ENCODE peak calls at places on chromosomes 2 and 18, in four cellular contexts. D is sigmoid colon, W is GM12878, S is GM23338. H is an unnamed sample. For H3K27me3, the result is how much of the 10 kb centered on the place peaks cover.

GRCh38 chr2:210502997-210503621 is 26.6 kb upstream of the LANCL1 start:
- DNase-seq in S (peak), D (no peak), W (no peak), H (no peak)

GRCh38 chr2:206063635-206064034 is 22.3 kb downstream of the INO80D start:
- DNase-seq in W (no peak), D (no peak), S (no peak), H (no peak)

GRCh38 chr2:183112575-183112974 is 11.7 kb upstream of the NUP35 start:
- DNase-seq in D (no peak), W (no peak), S (no peak), H (no peak)

GRCh38 chr2:8090748-8091700 is 590.8 kb upstream of the ID2 start:
- DNase-seq in D (peak), S (no peak), W (peak), H (peak)

GRCh38 chr2:82027901-82028570 is 1723.5 kb upstream of the LRRTM1 start:
- DNase-seq in W (no peak), S (no peak), D (no peak), H (no peak)

GRCh38 chr2:2828774-2829368 is 497.8 kb upstream of the MYT1L start:
- DNase-seq in D (no peak), W (no peak), S (no peak), H (no peak)

GRCh38 chr18:79493801-79494211 is 98.1 kb downstream of the NFATC1 start:
- DNase-seq in S (no peak), W (no peak), D (peak), H (peak)

GRCh38 chr2:28411956-28412609 is 19.4 kb downstream of the FOSL2 start:
- DNase-seq in S (no peak), W (no peak), D (peak), H (no peak)

GRCh38 chr2:136305517-136306192 is 187.7 kb upstream of the CXCR4 start:
- DNase-seq in W (no peak), D (no peak), S (no peak), H (no peak)

GRCh38 chr2:57291209-57291608 is 755.4 kb upstream of the VRK2 start:
- DNase-seq in W (no peak), S (no peak), D (no peak), H (no peak)

GRCh38 chr2:202442882-202443281 is 66.8 kb downstream of the BMPR2 start:
- DNase-seq in D (no peak), S (no peak), W (no peak), H (no peak)

GRCh38 chr18:66722671-66723070 is 118.8 kb upstream of the CDH19 start:
- DNase-seq in S (no peak), W (no peak), D (no peak), H (no peak)

GRCh38 chr2:46142546-46143329 is 154.5 kb upstream of the EPAS1 start:
- DNase-seq in D (peak), S (no peak), W (no peak), H (no peak)

GRCh38 chr2:154551649-154552048 is 146.8 kb upstream of the KCNJ3 start:
- DNase-seq in S (no peak), D (no peak), W (no peak), H (no peak)

GRCh38 chr2:10934979-10935350 is 23.2 kb downstream of the KCNF1 start:
- DNase-seq in S (no peak), W (no peak), D (no peak), H (no peak)

GRCh38 chr2:127043367-127044164 is 63.4 kb downstream of the BIN1 start:
- DNase-seq in D (peak), W (no peak), S (peak), H (no peak)

GRCh38 chr2:134375935-134376334 is 122.1 kb downstream of the MGAT5 start:
- DNase-seq in S (peak), W (no peak), D (peak), H (no peak)

GRCh38 chr2:49351531-49351930 is 197.2 kb upstream of the FSHR start:
- DNase-seq in S (peak), W (no peak), D (no peak), H (no peak)

GRCh38 chr2:9552491-9553178 is 3.0 kb downstream of the ADAM17 start:
- DNase-seq in D (no peak), S (no peak), W (no peak), H (no peak)

GRCh38 chr2:33085646-33086045 is 138.9 kb downstream of the LTBP1 start:
- DNase-seq in D (no peak), S (no peak), W (no peak), H (no peak)

GRCh38 chr2:223928113-223929006 is 16.8 kb downstream of the WDFY1 start:
- DNase-seq in S (no peak), W (no peak), D (no peak), H (no peak)

GRCh38 chr18:46456691-46457090 is 200.3 kb downstream of the LOXHD1 start:
- DNase-seq in W (no peak), S (no peak), D (no peak), H (no peak)

GRCh38 chr2:26469092-26469710 is 8.7 kb downstream of the OTOF start:
- DNase-seq in D (no peak), S (peak), W (peak), H (peak)

GRCh38 chr18:76494181-76494540 is 881 bp downstream of the ZNF516 start:
- DNase-seq in S (peak), D (no peak), W (no peak), H (no peak)

GRCh38 chr2:188316791-188317423 is 25.2 kb downstream of the GULP1 start:
- DNase-seq in D (no peak), S (no peak), W (no peak), H (no peak)

GRCh38 chr2:143282684-143283083 is 153.5 kb downstream of the ARHGAP15 start:
- DNase-seq in D (no peak), S (peak), W (no peak), H (no peak)

GRCh38 chr2:128734521-128735295 is 416.0 kb upstream of the HS6ST1 start:
- DNase-seq in D (no peak), W (no peak), S (peak), H (peak)

GRCh38 chr18:26863122-26863879 is 2.2 kb downstream of the AQP4 start:
- DNase-seq in S (peak), W (no peak), D (peak), H (peak)

GRCh38 chr2:160157861-160158813 is 41.9 kb downstream of the ITGB6 start:
- DNase-seq in W (no peak), S (no peak), D (no peak), H (no peak)

GRCh38 chr2:54704688-54705605 is 18.5 kb upstream of the EML6 start:
- DNase-seq in S (peak), W (no peak), D (no peak), H (no peak)

GRCh38 chr18:56139792-56140254 is 498.6 kb downstream of the TXNL1 start:
- DNase-seq in W (no peak), S (no peak), D (no peak), H (no peak)

GRCh38 chr18:51342815-51343214 is 145.3 kb upstream of the MEX3C start:
- DNase-seq in S (no peak), D (no peak), W (no peak), H (no peak)

GRCh38 chr2:88698027-88698413 is 6.5 kb downstream of the RPIA start:
- DNase-seq in S (no peak), W (no peak), D (no peak), H (no peak)

DNA sequence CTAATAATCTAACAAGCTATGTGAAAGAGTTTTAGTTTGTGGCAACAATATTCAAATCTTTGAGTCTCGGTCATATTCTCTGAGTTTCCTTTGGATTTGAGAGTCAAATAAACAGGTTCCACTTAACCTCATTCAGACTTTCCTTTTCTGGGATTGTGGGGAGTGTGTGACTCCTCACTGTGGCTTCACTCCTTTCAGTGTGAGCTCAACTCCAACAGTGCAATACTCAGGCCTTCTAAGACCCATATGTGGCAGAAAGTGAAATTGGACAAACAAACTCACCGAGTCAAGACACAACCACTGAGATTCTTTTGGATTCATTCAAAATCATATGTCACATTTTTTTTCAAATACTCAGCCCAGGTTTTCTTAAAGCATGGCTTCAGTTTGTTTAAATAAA is 25.4 kb downstream of the SLC9A4 start:
- DNase-seq in S (no peak), D (no peak), W (no peak), H (no peak)
- H3K27ac ChIP-seq in S (no peak), D (no peak), W (no peak), H (no peak)

GRCh38 chr2:219691551-219691950 is 64.1 kb downstream of the SLC4A3 start:
- DNase-seq in W (no peak), D (no peak), S (no peak), H (no peak)
- H3K4me3 ChIP-seq in W (no peak), D (no peak), S (no peak), H (no peak)

GRCh38 chr2:110957267-110957666 is 163.4 kb upstream of the BCL2L11 start:
- DNase-seq in S (no peak), W (no peak), D (no peak), H (no peak)

GRCh38 chr2:110958720-110959119 is 162.0 kb upstream of the BCL2L11 start:
- DNase-seq in W (no peak), D (no peak), S (no peak), H (no peak)

GRCh38 chr2:110959233-110959632 is 161.5 kb upstream of the BCL2L11 start:
- DNase-seq in W (no peak), D (no peak), S (no peak), H (no peak)

GRCh38 chr2:110960281-110960680 is 160.4 kb upstream of the BCL2L11 start:
- DNase-seq in D (no peak), W (no peak), S (no peak), H (no peak)

GRCh38 chr2:110961024-110961423 is 159.7 kb upstream of the BCL2L11 start:
- DNase-seq in W (no peak), S (no peak), D (no peak), H (no peak)
- H3K27me3 ChIP-seq in W (under half), S (under half), D (under half), H (under half)

GRCh38 chr2:19739256-19739655 is 162.5 kb downstream of the TTC32 start:
- DNase-seq in D (no peak), S (no peak), W (no peak), H (no peak)
- H3K27ac ChIP-seq in D (no peak), S (no peak), W (no peak), H (peak)

GRCh38 chr2:220673475-220673874 is 898.6 kb downstream of the EPHA4 start:
- DNase-seq in W (no peak), D (no peak), S (no peak), H (no peak)

GRCh38 chr2:220665108-220665471 is 907.0 kb downstream of the EPHA4 start:
- DNase-seq in W (no peak), D (no peak), S (no peak), H (no peak)

GRCh38 chr2:220674033-220674432 is 898.1 kb downstream of the EPHA4 start:
- DNase-seq in S (peak), D (no peak), W (peak), H (no peak)

GRCh38 chr2:220669324-220669723 is 902.8 kb downstream of the EPHA4 start:
- DNase-seq in S (no peak), D (no peak), W (no peak), H (no peak)

GRCh38 chr2:220670461-220670979 is 901.6 kb downstream of the EPHA4 start:
- DNase-seq in D (no peak), S (no peak), W (no peak), H (no peak)
- H3K4me3 ChIP-seq in D (no peak), S (no peak), W (no peak), H (no peak)

GRCh38 chr18:72869786-72870185 is 2.0 kb upstream of the NETO1 start:
- DNase-seq in W (no peak), S (peak), D (no peak), H (no peak)
- H3K27me3 ChIP-seq in W (under half), S (under half), D (under half), H (under half)

DNA sequence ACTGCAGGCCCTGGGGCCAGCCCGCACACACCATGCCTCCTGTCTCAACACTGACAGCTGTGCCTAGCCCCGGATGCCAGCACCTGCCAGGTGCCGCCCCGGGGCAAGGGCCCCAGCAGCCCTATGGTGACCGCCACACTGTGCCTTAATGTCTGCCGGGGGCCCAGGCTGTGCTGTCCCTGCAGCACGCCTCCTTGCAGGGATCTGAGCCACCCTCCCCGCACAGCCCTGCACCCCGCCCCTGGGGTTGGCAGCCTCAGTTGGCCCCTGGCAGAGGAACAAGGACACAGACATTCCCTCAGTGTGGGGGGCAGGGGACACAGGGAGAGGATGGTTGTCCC is 8.5 kb upstream of the CAPN10 start:
- DNase-seq in D (no peak), S (no peak), W (no peak), H (no peak)
- H3K27ac ChIP-seq in D (no peak), S (no peak), W (no peak), H (no peak)

GRCh38 chr18:10030816-10031541 is 117.2 kb downstream of the VAPA start:
- DNase-seq in W (no peak), S (no peak), D (no peak), H (no peak)
- H3K4me3 ChIP-seq in W (no peak), S (no peak), D (no peak), H (no peak)

GRCh38 chr2:90221300-90221651 is 1529.8 kb downstream of the RPIA start:
- DNase-seq in S (no peak), W (no peak), D (no peak), H (no peak)
- H3K27me3 ChIP-seq in S (under half), W (under half), D (under half), H (under half)

GRCh38 chr2:152335851-152336102 is 803 bp downstream of the FMNL2 start:
- DNase-seq in D (no peak), W (no peak), S (no peak), H (peak)
- H3K27ac ChIP-seq in D (peak), W (peak), S (no peak), H (peak)

H was measured in lower lobe of right lung.